ENCODE peak calls at places on chromosomes 2 and 18, in seven cellular contexts. L is NCI-H1105; H is brain pericyte; W is activated T-helper 1 cell treated with anti-CD3 and anti-CD28 coated beads, Interleukin-2, amount 50 U/mL, for 16 hours; S is SW480; P is skeletal muscle cell; J is stimulated activated CD4-positive, alpha-beta T cell treated with anti-CD3 and anti-CD28 coated beads, Interleukin-15, amount 100 ng/mL, for 48 hours. K is an unnamed sample.

GRCh38 chr2:142075826-142076225 is 55.0 kb downstream of the LRP1B start:
- DNase-seq in S (no peak), P (no peak), H (no peak), W (no peak), L (no peak), J (no peak), K (no peak)

GRCh38 chr2:100832885-100833284 is 12.9 kb downstream of the NPAS2 start:
- DNase-seq in L (no peak), J (no peak), S (no peak), P (no peak), W (no peak), H (peak), K (no peak)

GRCh38 chr2:121258066-121258465 is 26.9 kb downstream of the TFCP2L1 start:
- DNase-seq in J (no peak), W (no peak), S (no peak), P (no peak), H (no peak), L (no peak), K (no peak)

GRCh38 chr2:218418717-218419458 is at the start of gene VIL1:
- DNase-seq in J (no peak), P (no peak), S (peak), H (no peak), L (no peak), W (no peak), K (no peak)

GRCh38 chr18:41338341-41338740 is 616.7 kb upstream of the PIK3C3 start:
- DNase-seq in S (no peak), L (no peak), W (no peak), J (no peak), P (no peak), H (no peak), K (no peak)

GRCh38 chr2:160362521-160362920 is 131.1 kb downstream of the RBMS1 start:
- DNase-seq in J (no peak), H (no peak), W (no peak), S (no peak), P (no peak), L (no peak), K (no peak)

GRCh38 chr2:219638217-219638947 is 11.0 kb downstream of the SLC4A3 start:
- DNase-seq in J (no peak), W (no peak), L (no peak), S (peak), H (no peak), P (no peak), K (peak)

GRCh38 chr2:84782717-84783442 is 98.0 kb downstream of the TRABD2A start:
- DNase-seq in P (no peak), H (no peak), W (no peak), J (no peak), L (no peak), S (no peak), K (no peak)

GRCh38 chr2:224865016-224865415 is 148.9 kb upstream of the CCDC195 start:
- DNase-seq in L (no peak), S (no peak), P (no peak), J (no peak), H (no peak), W (no peak), K (no peak)